ENCODE peak calls at places on chromosomes 6 and 20, in seven cellular contexts. C is ureter, O is lower leg skin, U is AG09309, Q is nephron progenitor cell, L is A549, B is iPS-NIHi11. N is an unnamed sample.

GRCh38 chr6:39062014-39062740 is 13.6 kb downstream of the GLP1R start:
- DNase-seq in O (no peak), C (no peak), B (no peak), L (no peak), U (no peak), Q (no peak), N (no peak)

GRCh38 chr6:154337423-154338005 is 19.1 kb downstream of the IPCEF1 start:
- DNase-seq in U (no peak), Q (no peak), C (no peak), O (no peak), B (no peak), L (no peak), N (no peak)

GRCh38 chr20:17617212-17617867 is 47.5 kb downstream of the DSTN start:
- DNase-seq in B (peak), O (no peak), Q (peak), C (peak), L (peak), U (no peak), N (no peak)

GRCh38 chr20:61874421-61875068 is 191.1 kb downstream of the TAF4 start:
- DNase-seq in O (no peak), Q (peak), L (no peak), C (no peak), U (peak), B (peak), N (peak)

GRCh38 chr20:50470249-50470858 is 39.8 kb upstream of the PTPN1 start:
- DNase-seq in B (no peak), U (no peak), C (no peak), Q (no peak), O (no peak), L (no peak), N (no peak)

GRCh38 chr6:46380152-46380807 is 111.0 kb downstream of the RCAN2 start:
- DNase-seq in L (no peak), O (no peak), C (no peak), B (no peak), U (no peak), Q (no peak), N (no peak)

GRCh38 chr6:80477591-80478370 is 371.3 kb downstream of the BCKDHB start:
- DNase-seq in C (no peak), O (no peak), B (no peak), U (no peak), Q (no peak), L (no peak), N (no peak)

GRCh38 chr20:25336561-25337422 is 53.8 kb downstream of the ABHD12 start:
- DNase-seq in C (peak), B (no peak), O (peak), L (peak), Q (no peak), U (no peak), N (no peak)

GRCh38 chr6:29426654-29427053 is 11.9 kb downstream of the OR12D1 start:
- DNase-seq in Q (no peak), B (no peak), L (no peak), U (no peak), O (no peak), C (no peak), N (no peak)

GRCh38 chr6:51675551-51676275 is 411.7 kb downstream of the PKHD1 start:
- DNase-seq in O (no peak), L (no peak), C (no peak), B (no peak), Q (no peak), U (no peak), N (no peak)

GRCh38 chr6:7165002-7165735 is 57.4 kb downstream of the RREB1 start:
- DNase-seq in B (no peak), L (no peak), O (no peak), U (no peak), Q (no peak), C (no peak), N (no peak)

GRCh38 chr6:135936606-135937005 is 85.1 kb downstream of the PDE7B start:
- DNase-seq in Q (no peak), C (no peak), L (peak), O (no peak), U (peak), B (no peak), N (no peak)

GRCh38 chr6:143236151-143236788 is 175.6 kb downstream of the AIG1 start:
- DNase-seq in O (no peak), L (no peak), B (peak), C (no peak), U (peak), Q (peak), N (no peak)

GRCh38 chr6:36692220-36692619 is 5.4 kb upstream of the RAB44 start:
- DNase-seq in Q (no peak), C (no peak), L (no peak), B (no peak), O (no peak), U (no peak), N (no peak)

N was measured in NT2/D1.